ENCODE peak calls at places on chromosomes 2 and 18, in seven cellular contexts. One of them, this sample, is unnamed. For H3K4me1, the result is how much of the 10 kb centered on the place peaks cover.

GRCh38 chr2:33020883-33021282 is 74.1 kb downstream of the LTBP1 start:
- DNase-seq in IMR-90: no peak
- DNase-seq in GM23338: no peak
- DNase-seq in fibroblast of lung: no peak
- DNase-seq in adrenal gland: no peak
- DNase-seq in left lung: no peak
- DNase-seq in MM.1S: no peak
- DNase-seq in this sample: no peak

GRCh38 chr2:192469612-192470011 is 274.9 kb upstream of the TMEFF2 start:
- DNase-seq in adrenal gland: no peak
- DNase-seq in fibroblast of lung: no peak
- DNase-seq in left lung: no peak
- DNase-seq in GM23338: no peak
- DNase-seq in IMR-90: no peak
- DNase-seq in MM.1S: no peak
- DNase-seq in this sample: no peak

GRCh38 chr2:11583203-11583752 is 49.4 kb downstream of the GREB1 start:
- DNase-seq in GM23338: peak
- DNase-seq in left lung: no peak
- DNase-seq in IMR-90: peak
- DNase-seq in adrenal gland: no peak
- DNase-seq in fibroblast of lung: no peak
- DNase-seq in MM.1S: no peak
- DNase-seq in this sample: no peak

GRCh38 chr18:36408606-36409005 is 111.1 kb downstream of the FHOD3 start:
- DNase-seq in GM23338: no peak
- DNase-seq in fibroblast of lung: no peak
- DNase-seq in left lung: no peak
- DNase-seq in MM.1S: no peak
- DNase-seq in IMR-90: no peak
- DNase-seq in adrenal gland: no peak
- DNase-seq in this sample: no peak

GRCh38 chr18:42413870-42414269 is 458.8 kb downstream of the PIK3C3 start:
- DNase-seq in IMR-90: no peak
- DNase-seq in left lung: no peak
- DNase-seq in GM23338: no peak
- DNase-seq in fibroblast of lung: peak
- DNase-seq in MM.1S: no peak
- DNase-seq in adrenal gland: no peak
- DNase-seq in this sample: no peak

GRCh38 chr18:53421869-53422268 is 802.6 kb downstream of the MBD2 start:
- DNase-seq in fibroblast of lung: no peak
- DNase-seq in MM.1S: no peak
- DNase-seq in left lung: no peak
- DNase-seq in adrenal gland: no peak
- DNase-seq in IMR-90: no peak
- DNase-seq in GM23338: no peak
- DNase-seq in this sample: no peak

GRCh38 chr2:223901854-223902253 is 43.3 kb downstream of the WDFY1 start:
- DNase-seq in GM23338: no peak
- DNase-seq in fibroblast of lung: no peak
- DNase-seq in IMR-90: no peak
- DNase-seq in left lung: no peak
- DNase-seq in MM.1S: peak
- DNase-seq in adrenal gland: no peak
- DNase-seq in this sample: no peak

GRCh38 chr2:68879296-68879695 is 8.1 kb upstream of the BMP10 start:
- DNase-seq in left lung: no peak
- DNase-seq in fibroblast of lung: peak
- DNase-seq in adrenal gland: no peak
- DNase-seq in GM23338: no peak
- DNase-seq in MM.1S: no peak
- DNase-seq in IMR-90: peak
- DNase-seq in this sample: no peak

GRCh38 chr2:64562148-64562784 is 38.1 kb downstream of the AFTPH start:
- DNase-seq in left lung: no peak
- DNase-seq in IMR-90: peak
- DNase-seq in fibroblast of lung: no peak
- DNase-seq in MM.1S: peak
- DNase-seq in GM23338: peak
- DNase-seq in adrenal gland: no peak
- DNase-seq in this sample: no peak

GRCh38 chr2:165274698-165275097 is 35.5 kb downstream of the SCN2A start:
- DNase-seq in adrenal gland: peak
- DNase-seq in GM23338: no peak
- DNase-seq in IMR-90: no peak
- DNase-seq in left lung: peak
- DNase-seq in MM.1S: peak
- DNase-seq in fibroblast of lung: peak
- DNase-seq in this sample: peak

GRCh38 chr2:61247204-61247812 is 85.3 kb downstream of the C2orf74 start:
- DNase-seq in left lung: no peak
- DNase-seq in GM23338: no peak
- DNase-seq in MM.1S: no peak
- DNase-seq in IMR-90: peak
- DNase-seq in fibroblast of lung: peak
- DNase-seq in adrenal gland: no peak
- DNase-seq in this sample: no peak

GRCh38 chr2:71608034-71608433 is 154.7 kb downstream of the DYSF start:
- DNase-seq in fibroblast of lung: no peak
- DNase-seq in MM.1S: no peak
- DNase-seq in GM23338: no peak
- DNase-seq in IMR-90: no peak
- DNase-seq in left lung: peak
- DNase-seq in adrenal gland: peak
- DNase-seq in this sample: peak

GRCh38 chr2:50556934-50557575 is 474.9 kb downstream of the NRXN1 start:
- DNase-seq in MM.1S: no peak
- DNase-seq in adrenal gland: no peak
- DNase-seq in GM23338: no peak
- DNase-seq in left lung: no peak
- DNase-seq in IMR-90: peak
- DNase-seq in fibroblast of lung: peak
- DNase-seq in this sample: no peak

GRCh38 chr2:8121826-8122505 is 559.9 kb upstream of the ID2 start:
- DNase-seq in left lung: no peak
- DNase-seq in GM23338: no peak
- DNase-seq in adrenal gland: no peak
- DNase-seq in IMR-90: peak
- DNase-seq in MM.1S: no peak
- DNase-seq in fibroblast of lung: no peak
- DNase-seq in this sample: no peak

GRCh38 chr2:104412384-104412783 is 441.5 kb upstream of the POU3F3 start:
- DNase-seq in left lung: no peak
- DNase-seq in GM23338: peak
- DNase-seq in IMR-90: no peak
- DNase-seq in MM.1S: peak
- DNase-seq in fibroblast of lung: no peak
- DNase-seq in adrenal gland: peak
- DNase-seq in this sample: no peak

GRCh38 chr2:159243521-159243920 is 43.0 kb downstream of the WDSUB1 start:
- DNase-seq in adrenal gland: no peak
- DNase-seq in MM.1S: no peak
- DNase-seq in left lung: no peak
- DNase-seq in IMR-90: no peak
- DNase-seq in GM23338: no peak
- DNase-seq in fibroblast of lung: no peak
- DNase-seq in this sample: no peak

GRCh38 chr2:37561615-37562569 is 109.5 kb downstream of the CDC42EP3 start:
- DNase-seq in adrenal gland: no peak
- DNase-seq in IMR-90: peak
- DNase-seq in MM.1S: no peak
- DNase-seq in left lung: no peak
- DNase-seq in GM23338: peak
- DNase-seq in fibroblast of lung: peak
- DNase-seq in this sample: no peak
- H3K4me1 ChIP-seq in adrenal gland: under half
- H3K4me1 ChIP-seq in IMR-90: under half
- H3K4me1 ChIP-seq in MM.1S: under half
- H3K4me1 ChIP-seq in left lung: under half
- H3K4me1 ChIP-seq in GM23338: under half
- H3K4me1 ChIP-seq in fibroblast of lung: under half
- H3K4me1 ChIP-seq in this sample: under half

GRCh38 chr2:28496781-28497180 is 921 bp downstream of the PLB1 start:
- DNase-seq in fibroblast of lung: no peak
- DNase-seq in MM.1S: no peak
- DNase-seq in GM23338: no peak
- DNase-seq in left lung: no peak
- DNase-seq in IMR-90: no peak
- DNase-seq in adrenal gland: no peak
- DNase-seq in this sample: no peak
- H3K27ac ChIP-seq in fibroblast of lung: no peak
- H3K27ac ChIP-seq in MM.1S: no peak
- H3K27ac ChIP-seq in GM23338: no peak
- H3K27ac ChIP-seq in left lung: no peak
- H3K27ac ChIP-seq in IMR-90: no peak
- H3K27ac ChIP-seq in adrenal gland: no peak
- H3K27ac ChIP-seq in this sample: no peak

GRCh38 chr2:109139844-109140396 is 10.9 kb downstream of the SH3RF3 start:
- DNase-seq in IMR-90: no peak
- DNase-seq in GM23338: no peak
- DNase-seq in MM.1S: no peak
- DNase-seq in adrenal gland: no peak
- DNase-seq in fibroblast of lung: no peak
- DNase-seq in left lung: no peak
- DNase-seq in this sample: no peak

GRCh38 chr2:109137616-109138015 is 8.6 kb downstream of the SH3RF3 start:
- DNase-seq in MM.1S: no peak
- DNase-seq in adrenal gland: no peak
- DNase-seq in GM23338: no peak
- DNase-seq in left lung: no peak
- DNase-seq in IMR-90: no peak
- DNase-seq in fibroblast of lung: no peak
- DNase-seq in this sample: no peak

GRCh38 chr2:109141006-109141600 is 12.1 kb downstream of the SH3RF3 start:
- DNase-seq in left lung: no peak
- DNase-seq in IMR-90: no peak
- DNase-seq in GM23338: no peak
- DNase-seq in adrenal gland: no peak
- DNase-seq in MM.1S: no peak
- DNase-seq in fibroblast of lung: no peak
- DNase-seq in this sample: no peak

GRCh38 chr2:109138449-109138848 is 9.4 kb downstream of the SH3RF3 start:
- DNase-seq in IMR-90: no peak
- DNase-seq in left lung: no peak
- DNase-seq in GM23338: no peak
- DNase-seq in adrenal gland: no peak
- DNase-seq in fibroblast of lung: no peak
- DNase-seq in MM.1S: no peak
- DNase-seq in this sample: no peak

DNA sequence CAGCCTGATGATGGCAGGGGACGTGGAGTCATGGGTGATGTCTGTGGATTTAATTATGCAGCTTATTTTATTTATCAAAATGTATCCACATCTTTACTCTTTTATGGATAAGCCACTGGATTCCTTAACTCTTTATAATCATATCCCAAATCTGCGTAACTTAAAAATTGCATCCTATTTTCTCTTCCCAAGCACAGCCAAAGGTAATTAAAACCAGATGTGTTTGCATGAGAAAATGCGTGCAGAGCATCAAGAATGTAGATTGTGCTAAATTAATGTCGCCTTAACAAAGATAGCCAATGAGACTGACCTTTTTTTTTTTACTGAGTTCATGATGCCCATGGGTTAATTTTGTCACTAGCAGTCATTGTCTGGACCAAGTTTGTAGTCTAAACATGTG is 10.0 kb downstream of the SH3RF3 start:
- DNase-seq in IMR-90: no peak
- DNase-seq in MM.1S: no peak
- DNase-seq in left lung: no peak
- DNase-seq in adrenal gland: no peak
- DNase-seq in fibroblast of lung: no peak
- DNase-seq in GM23338: no peak
- DNase-seq in this sample: no peak
- H3K4me1 ChIP-seq in IMR-90: under half
- H3K4me1 ChIP-seq in MM.1S: under half
- H3K4me1 ChIP-seq in left lung: under half
- H3K4me1 ChIP-seq in adrenal gland: under half
- H3K4me1 ChIP-seq in fibroblast of lung: under half
- H3K4me1 ChIP-seq in GM23338: under half
- H3K4me1 ChIP-seq in this sample: under half

DNA sequence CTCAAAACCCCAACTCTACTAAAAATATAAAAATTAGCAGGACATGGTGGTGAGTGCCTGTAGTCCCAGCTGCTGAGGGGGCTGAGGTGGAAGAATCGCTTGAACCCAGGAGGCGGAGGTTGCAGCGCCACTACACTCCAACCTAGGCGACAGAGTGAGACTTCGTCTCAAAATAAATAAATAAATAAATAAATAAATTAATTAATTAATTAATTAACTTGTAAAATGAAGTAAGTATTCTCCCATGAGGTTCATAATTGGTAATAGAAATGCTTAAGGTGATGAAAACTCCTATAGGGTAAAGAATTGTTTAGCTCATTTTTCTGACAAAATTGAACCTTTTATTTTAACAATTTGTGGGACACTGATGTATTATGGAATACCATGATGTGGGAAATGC is 230.8 kb downstream of the TMEM182 start:
- DNase-seq in left lung: no peak
- DNase-seq in adrenal gland: no peak
- DNase-seq in IMR-90: no peak
- DNase-seq in GM23338: no peak
- DNase-seq in fibroblast of lung: no peak
- DNase-seq in MM.1S: no peak
- DNase-seq in this sample: no peak
- H3K27ac ChIP-seq in left lung: no peak
- H3K27ac ChIP-seq in adrenal gland: no peak
- H3K27ac ChIP-seq in IMR-90: no peak
- H3K27ac ChIP-seq in GM23338: no peak
- H3K27ac ChIP-seq in fibroblast of lung: no peak
- H3K27ac ChIP-seq in MM.1S: no peak
- H3K27ac ChIP-seq in this sample: no peak

GRCh38 chr2:85588218-85589044 is 4.2 kb downstream of the VAMP5 start:
- DNase-seq in GM23338: no peak
- DNase-seq in IMR-90: no peak
- DNase-seq in MM.1S: no peak
- DNase-seq in fibroblast of lung: no peak
- DNase-seq in adrenal gland: no peak
- DNase-seq in left lung: no peak
- DNase-seq in this sample: no peak

GRCh38 chr2:85590950-85591349 is 4.6 kb upstream of the RNF181 start:
- DNase-seq in fibroblast of lung: no peak
- DNase-seq in IMR-90: no peak
- DNase-seq in adrenal gland: no peak
- DNase-seq in MM.1S: no peak
- DNase-seq in GM23338: no peak
- DNase-seq in left lung: no peak
- DNase-seq in this sample: no peak

GRCh38 chr2:85591563-85591962 is 4.0 kb upstream of the RNF181 start:
- DNase-seq in fibroblast of lung: no peak
- DNase-seq in left lung: no peak
- DNase-seq in adrenal gland: no peak
- DNase-seq in GM23338: no peak
- DNase-seq in IMR-90: no peak
- DNase-seq in MM.1S: no peak
- DNase-seq in this sample: no peak

GRCh38 chr2:85589166-85589565 is 4.9 kb downstream of the VAMP5 start:
- DNase-seq in left lung: no peak
- DNase-seq in fibroblast of lung: no peak
- DNase-seq in IMR-90: no peak
- DNase-seq in adrenal gland: no peak
- DNase-seq in GM23338: no peak
- DNase-seq in MM.1S: no peak
- DNase-seq in this sample: no peak

GRCh38 chr2:85589982-85590791 is 5.4 kb upstream of the RNF181 start:
- DNase-seq in fibroblast of lung: peak
- DNase-seq in left lung: peak
- DNase-seq in GM23338: no peak
- DNase-seq in adrenal gland: peak
- DNase-seq in MM.1S: no peak
- DNase-seq in IMR-90: peak
- DNase-seq in this sample: no peak
- H3K4me1 ChIP-seq in fibroblast of lung: under half
- H3K4me1 ChIP-seq in left lung: half or more
- H3K4me1 ChIP-seq in GM23338: under half
- H3K4me1 ChIP-seq in adrenal gland: under half
- H3K4me1 ChIP-seq in MM.1S: under half
- H3K4me1 ChIP-seq in IMR-90: under half
- H3K4me1 ChIP-seq in this sample: half or more

This sample was measured in upper lobe of right lung.